ENCODE peak calls at places on chromosomes 11 and 22, in four cellular contexts. S is mucosa of descending colon, F is BE2C, H is HCT116. M is an unnamed sample.
A peak's percentile ranks its signal among the peaks of the same experiment; 100 is the strongest.

GRCh38 chr22:38955250-38955775 is 2.1 kb upstream of the APOBEC3A start:
- DNase-seq in S (peak; percentile 32), F (no peak), H (no peak), M (no peak)

GRCh38 chr22:43289551-43289963 is 53.6 kb downstream of the SCUBE1 start:
- DNase-seq in S (no peak), F (no peak), H (no peak), M (no peak)

GRCh38 chr11:29634248-29634647 is 382.6 kb downstream of the KCNA4 start:
- DNase-seq in S (no peak), F (no peak), H (no peak), M (no peak)

GRCh38 chr11:76856111-76856510 is 4.6 kb upstream of the ACER3 start:
- DNase-seq in S (no peak), F (no peak), H (no peak), M (no peak)

GRCh38 chr11:117384045-117384444 is 56.4 kb downstream of the CEP164 start:
- DNase-seq in S (no peak), F (no peak), H (no peak), M (no peak)

GRCh38 chr11:120184946-120185677 is 25.7 kb upstream of the OAF start:
- DNase-seq in S (peak; percentile 83), F (no peak), H (no peak), M (no peak)

GRCh38 chr11:73532310-73532709 is 65.6 kb downstream of the FAM168A start:
- DNase-seq in S (no peak), F (no peak), H (no peak), M (no peak)

GRCh38 chr11:2930705-2931415 is 1.6 kb upstream of the PHLDA2 start:
- DNase-seq in S (peak; percentile 92), F (peak; percentile 41), H (peak; percentile 86), M (peak; percentile 99)

GRCh38 chr11:70311616-70312015 is 41.1 kb downstream of the PPFIA1 start:
- DNase-seq in S (no peak), F (no peak), H (no peak), M (no peak)

GRCh38 chr11:36456136-36456535 is 53.9 kb downstream of the TRAF6 start:
- DNase-seq in S (no peak), F (no peak), H (no peak), M (no peak)

GRCh38 chr11:36454551-36454950 is 55.5 kb downstream of the TRAF6 start:
- DNase-seq in S (no peak), F (no peak), H (no peak), M (no peak)

GRCh38 chr11:36453678-36454077 is 56.4 kb downstream of the TRAF6 start:
- DNase-seq in S (no peak), F (no peak), H (no peak), M (peak; percentile 18)

GRCh38 chr11:36454991-36455611 is 55.0 kb downstream of the TRAF6 start:
- DNase-seq in S (no peak), F (no peak), H (no peak), M (no peak)

GRCh38 chr11:36455658-36456111 is 54.4 kb downstream of the TRAF6 start:
- DNase-seq in S (peak; percentile 73), F (peak; percentile 47), H (no peak), M (peak; percentile 20)
- TF ChIP-seq CTCF in S (no peak), F (no peak), H (no peak), M (no peak)

GRCh38 chr11:90635886-90636285 is 413.0 kb upstream of the CHORDC1 start:
- DNase-seq in S (no peak), F (no peak), H (no peak), M (no peak)

GRCh38 chr11:90635145-90635544 is 412.3 kb upstream of the CHORDC1 start:
- DNase-seq in S (no peak), F (no peak), H (no peak), M (no peak)

DNA sequence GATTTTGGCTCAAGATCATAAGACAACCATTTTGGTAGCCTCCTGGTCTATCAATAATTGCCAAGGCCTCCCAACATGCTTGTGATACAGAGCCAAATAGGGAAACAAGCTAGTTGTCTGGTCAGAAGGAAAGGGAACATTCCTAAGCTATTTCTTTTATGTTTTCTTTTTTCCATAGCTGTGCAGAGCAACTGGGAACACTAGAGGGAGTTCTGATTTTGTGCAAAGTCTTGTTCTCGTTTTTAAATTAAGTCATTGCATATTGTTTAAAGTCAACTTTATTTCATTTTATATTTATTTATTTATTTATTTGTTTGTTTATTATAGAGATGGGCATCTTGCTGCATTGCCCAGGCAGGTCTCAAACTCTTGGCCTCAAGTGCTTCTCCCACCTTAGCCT is 416.8 kb upstream of the CHORDC1 start:
- DNase-seq in S (no peak), F (no peak), H (no peak), M (peak; percentile 3)
- TF ChIP-seq CTCF in S (no peak), F (peak; percentile 72), H (no peak), M (no peak)

GRCh38 chr11:78615724-78616123 is 41.1 kb upstream of the NARS2 start:
- DNase-seq in S (no peak), F (no peak), H (no peak), M (no peak)
- TF ChIP-seq CTCF in S (no peak), F (peak; percentile 11), H (no peak), M (no peak)

GRCh38 chr11:125360066-125360465 is 136.0 kb downstream of the FEZ1 start:
- DNase-seq in S (no peak), F (no peak), H (no peak), M (no peak)

GRCh38 chr11:125365196-125365931 is 130.7 kb downstream of the FEZ1 start:
- DNase-seq in S (no peak), F (no peak), H (no peak), M (no peak)

GRCh38 chr11:125367710-125368109 is 128.4 kb downstream of the FEZ1 start:
- DNase-seq in S (no peak), F (no peak), H (no peak), M (no peak)

GRCh38 chr11:125368757-125369156 is 127.3 kb downstream of the FEZ1 start:
- DNase-seq in S (no peak), F (no peak), H (no peak), M (no peak)

GRCh38 chr11:125364085-125364822 is 131.8 kb downstream of the FEZ1 start:
- DNase-seq in S (no peak), F (no peak), H (no peak), M (no peak)
- TF ChIP-seq CTCF in S (no peak), F (no peak), H (peak; percentile 8), M (no peak)

M was measured in Calu3.